ENCODE peak calls at places on chromosomes 1 and 21, in six cellular contexts. K is SW480; H is kidney tubule cell; F is cardiac muscle cell; O is Right ventricle myocardium superior; M is effector memory CD8-positive, alpha-beta T cell. S is an unnamed sample.

GRCh38 chr1:10903826-10904225 is 107.4 kb upstream of the CASZ1 start:
- DNase-seq in K (no peak), H (no peak), F (no peak), O (peak; percentile 33), M (no peak), S (no peak)

GRCh38 chr1:227759345-227760300 is 24.4 kb downstream of the SNAP47 start:
- DNase-seq in K (peak; percentile 13), H (peak; percentile 84), F (peak; percentile 83), O (peak; percentile 61), M (no peak), S (no peak)

GRCh38 chr1:55262822-55263221 is 47.7 kb upstream of the USP24 start:
- DNase-seq in K (no peak), H (peak; percentile 78), F (peak; percentile 61), O (no peak), M (no peak), S (no peak)

GRCh38 chr1:98210064-98210463 is 289.2 kb upstream of the DPYD start:
- DNase-seq in K (peak; percentile 3), H (peak; percentile 87), F (peak; percentile 90), O (no peak), M (no peak), S (no peak)

GRCh38 chr1:228988655-228989054 is 253.4 kb downstream of the RHOU start:
- DNase-seq in K (no peak), H (no peak), F (peak; percentile 21), O (peak; percentile 64), M (no peak), S (no peak)

GRCh38 chr1:25890249-25891034 is 14.9 kb upstream of the PAQR7 start:
- DNase-seq in K (peak; percentile 93), H (peak; percentile 98), F (no peak), O (no peak), M (no peak), S (no peak)

GRCh38 chr1:22780696-22781095 is 70.1 kb downstream of the EPHB2 start:
- DNase-seq in K (peak; percentile 40), H (peak; percentile 47), F (no peak), O (no peak), M (no peak), S (peak; percentile 66)

GRCh38 chr1:98316286-98316685 is 345.2 kb upstream of the SNX7 start:
- DNase-seq in K (no peak), H (no peak), F (peak; percentile 67), O (no peak), M (no peak), S (no peak)

GRCh38 chr1:44604167-44604955 is 69.9 kb downstream of the TMEM53 start:
- DNase-seq in K (no peak), H (no peak), F (no peak), O (no peak), M (no peak), S (no peak)

GRCh38 chr1:9281071-9281827 is 11.4 kb upstream of the SPSB1 start:
- DNase-seq in K (no peak), H (no peak), F (peak; percentile 52), O (peak; percentile 35), M (no peak), S (no peak)

GRCh38 chr1:39683591-39684312 is 7.5 kb downstream of the HPCAL4 start:
- DNase-seq in K (no peak), H (no peak), F (peak; percentile 48), O (peak; percentile 66), M (peak; percentile 36), S (peak; percentile 28)

GRCh38 chr1:37131281-37131680 is 97.0 kb upstream of the GRIK3 start:
- DNase-seq in K (no peak), H (no peak), F (no peak), O (no peak), M (no peak), S (no peak)

GRCh38 chr1:174160109-174160473 is 771 bp downstream of the RABGAP1L start:
- DNase-seq in K (peak; percentile 62), H (peak; percentile 71), F (peak; percentile 23), O (peak; percentile 70), M (no peak), S (peak; percentile 39)

GRCh38 chr1:227548448-227548847 is 14.9 kb upstream of the ZNF678 start:
- DNase-seq in K (no peak), H (no peak), F (no peak), O (no peak), M (no peak), S (no peak)

GRCh38 chr1:181087400-181087901 is 1.0 kb upstream of the IER5 start:
- DNase-seq in K (peak; percentile 55), H (no peak), F (no peak), O (no peak), M (no peak), S (no peak)

GRCh38 chr1:5720045-5720444 is 272.2 kb downstream of the NPHP4 start:
- DNase-seq in K (no peak), H (no peak), F (no peak), O (no peak), M (no peak), S (no peak)

GRCh38 chr21:32382108-32382601 is 10.7 kb downstream of the URB1 start:
- DNase-seq in K (peak; percentile 64), H (peak; percentile 79), F (no peak), O (no peak), M (no peak), S (no peak)

GRCh38 chr1:109504974-109505373 is 4.6 kb downstream of the AMIGO1 start:
- DNase-seq in K (no peak), H (no peak), F (no peak), O (no peak), M (no peak), S (no peak)

GRCh38 chr1:44048816-44049215 is 17.6 kb upstream of the SLC6A9 start:
- DNase-seq in K (no peak), H (no peak), F (peak; percentile 43), O (no peak), M (no peak), S (no peak)

GRCh38 chr1:43373034-43373940 is 5.5 kb upstream of the ELOVL1 start:
- DNase-seq in K (peak; percentile 87), H (peak; percentile 84), F (peak; percentile 53), O (no peak), M (no peak), S (no peak)

GRCh38 chr21:16377120-16377658 is 647.4 kb downstream of the USP25 start:
- DNase-seq in K (no peak), H (no peak), F (no peak), O (no peak), M (no peak), S (no peak)

GRCh38 chr1:159211331-159212136 is 6.9 kb downstream of the ACKR1 start:
- DNase-seq in K (peak; percentile 33), H (peak; percentile 73), F (peak; percentile 82), O (peak; percentile 43), M (peak; percentile 33), S (peak; percentile 68)

GRCh38 chr1:165452336-165453130 is 7.6 kb upstream of the RXRG start:
- DNase-seq in K (no peak), H (no peak), F (no peak), O (peak; percentile 53), M (no peak), S (no peak)

GRCh38 chr1:69700770-69701169 is 133.0 kb downstream of the LRRC7 start:
- DNase-seq in K (peak; percentile 25), H (peak; percentile 14), F (peak; percentile 32), O (no peak), M (no peak), S (peak; percentile 21)

GRCh38 chr1:96926176-96926575 is 204.6 kb downstream of the PTBP2 start:
- DNase-seq in K (no peak), H (peak; percentile 8), F (no peak), O (no peak), M (no peak), S (no peak)

GRCh38 chr1:206048582-206048981 is 4.4 kb upstream of the RHEX start:
- DNase-seq in K (no peak), H (peak; percentile 90), F (no peak), O (no peak), M (no peak), S (no peak)

GRCh38 chr1:248841702-248842395 is 3.8 kb downstream of the ZNF672 start:
- DNase-seq in K (no peak), H (peak; percentile 57), F (peak; percentile 81), O (peak; percentile 60), M (peak; percentile 26), S (peak; percentile 47)

GRCh38 chr1:1924378-1924777 is 5.3 kb upstream of the TMEM52 start:
- DNase-seq in K (no peak), H (no peak), F (no peak), O (no peak), M (no peak), S (no peak)

GRCh38 chr21:19999369-20000272 is 998.6 kb upstream of the NCAM2 start:
- DNase-seq in K (no peak), H (no peak), F (no peak), O (no peak), M (no peak), S (no peak)

GRCh38 chr1:203038891-203039608 is 12.8 kb downstream of the PPFIA4 start:
- DNase-seq in K (peak; percentile 60), H (peak; percentile 70), F (peak; percentile 78), O (peak; percentile 88), M (peak; percentile 49), S (peak; percentile 79)

GRCh38 chr21:34852438-34852837 is 183.6 kb downstream of the CLIC6 start:
- DNase-seq in K (no peak), H (no peak), F (no peak), O (no peak), M (no peak), S (no peak)

GRCh38 chr1:167200272-167200671 is 20.4 kb upstream of the POU2F1 start:
- DNase-seq in K (no peak), H (no peak), F (no peak), O (no peak), M (no peak), S (no peak)

GRCh38 chr1:24157921-24158481 is 15.1 kb upstream of the IL22RA1 start:
- DNase-seq in K (no peak), H (no peak), F (peak; percentile 17), O (no peak), M (no peak), S (no peak)

GRCh38 chr1:63946866-63947491 is 173.2 kb downstream of the ROR1 start:
- DNase-seq in K (no peak), H (peak; percentile 40), F (no peak), O (peak; percentile 50), M (no peak), S (no peak)

GRCh38 chr1:204637985-204638356 is 47.6 kb downstream of the LRRN2 start:
- DNase-seq in K (no peak), H (peak; percentile 25), F (no peak), O (no peak), M (no peak), S (no peak)